ENCODE peak calls at places on chromosomes 7 and 10, in ten cellular contexts. G is chondrocyte; K is AG10803; X is A549; U is CD8-positive, alpha-beta T cell; J is tibial artery; D is choroid plexus epithelial cell; B is ovary; V is fibroblast of lung; L is kidney epithelial cell. T is an unnamed sample.

GRCh38 chr7:3733541-3734140 is 432.6 kb downstream of the SDK1 start:
- DNase-seq in U (no peak), K (no peak), L (no peak), J (no peak), B (no peak), G (no peak), V (peak), X (no peak), D (peak), T (no peak)

GRCh38 chr7:108063520-108063933 is 60.6 kb upstream of the LAMB1 start:
- DNase-seq in B (no peak), X (no peak), J (no peak), K (no peak), L (no peak), V (no peak), G (no peak), D (no peak), U (no peak), T (no peak)

GRCh38 chr10:88960854-88961253 is 8.3 kb upstream of the ACTA2 start:
- DNase-seq in B (no peak), G (no peak), X (no peak), D (no peak), V (no peak), J (no peak), K (no peak), U (no peak), L (no peak), T (no peak)

GRCh38 chr10:58335306-58336005 is 650 bp downstream of the UBE2D1 start:
- DNase-seq in U (no peak), L (peak), X (peak), J (peak), D (peak), K (peak), G (no peak), B (no peak), V (no peak), T (no peak)

GRCh38 chr7:121459148-121459547 is 63.0 kb upstream of the FAM3C start:
- DNase-seq in K (no peak), L (no peak), J (no peak), X (no peak), V (no peak), U (no peak), B (no peak), D (no peak), G (no peak), T (no peak)

GRCh38 chr7:105829681-105830322 is 46.6 kb downstream of the ATXN7L1 start:
- DNase-seq in B (no peak), U (no peak), G (no peak), D (peak), L (no peak), V (peak), K (peak), J (no peak), X (no peak), T (no peak)

GRCh38 chr10:110285501-110285900 is 19.2 kb downstream of the SMNDC1 start:
- DNase-seq in L (no peak), X (no peak), V (no peak), K (no peak), U (no peak), G (no peak), J (no peak), B (no peak), D (no peak), T (no peak)

GRCh38 chr10:51832652-51833383 is 133.4 kb upstream of the CSTF2T start:
- DNase-seq in V (peak), J (no peak), B (no peak), X (no peak), K (peak), D (peak), L (peak), G (no peak), U (no peak), T (no peak)

GRCh38 chr10:72855790-72856189 is 37.7 kb upstream of the OIT3 start:
- DNase-seq in D (no peak), J (no peak), V (no peak), L (no peak), X (no peak), K (no peak), G (no peak), U (no peak), B (no peak), T (no peak)

GRCh38 chr10:71520042-71520441 is 123.3 kb downstream of the CDH23 start:
- DNase-seq in U (no peak), V (no peak), G (no peak), L (no peak), J (no peak), X (no peak), D (peak), B (no peak), K (peak), T (no peak)

GRCh38 chr7:50826371-50827172 is 43.9 kb upstream of the GRB10 start:
- DNase-seq in X (peak), L (peak), U (no peak), B (no peak), J (no peak), D (peak), G (no peak), K (peak), V (peak), T (no peak)

GRCh38 chr7:5543361-5543760 is 119.7 kb upstream of the TNRC18 start:
- DNase-seq in B (no peak), K (no peak), G (no peak), V (no peak), D (no peak), L (no peak), U (no peak), X (no peak), J (no peak), T (no peak)

GRCh38 chr7:94374231-94374630 is 20.5 kb upstream of the COL1A2 start:
- DNase-seq in B (peak), U (no peak), K (peak), V (peak), G (peak), X (no peak), L (no peak), J (peak), D (peak), T (no peak)

GRCh38 chr7:65915921-65916657 is 43.2 kb downstream of the VKORC1L1 start:
- DNase-seq in L (no peak), X (no peak), B (no peak), U (no peak), V (no peak), J (no peak), D (no peak), K (no peak), G (no peak), T (no peak)

GRCh38 chr10:48598243-48598935 is 6.5 kb downstream of the ARHGAP22 start:
- DNase-seq in U (no peak), K (no peak), X (no peak), D (no peak), V (no peak), B (no peak), J (no peak), L (no peak), G (no peak), T (no peak)

GRCh38 chr10:82411416-82411815 is 536.4 kb downstream of the NRG3 start:
- DNase-seq in D (peak), B (no peak), J (no peak), G (no peak), U (no peak), X (no peak), K (no peak), V (no peak), L (no peak), T (no peak)

GRCh38 chr7:7834761-7835160 is 116.4 kb upstream of the RPA3 start:
- DNase-seq in K (no peak), L (no peak), D (no peak), B (no peak), X (no peak), V (no peak), J (no peak), G (no peak), U (no peak), T (no peak)

GRCh38 chr7:130904031-130904757 is 170.2 kb upstream of the KLF14 start:
- DNase-seq in K (peak), J (no peak), B (no peak), G (no peak), L (no peak), D (peak), U (no peak), X (peak), V (peak), T (no peak)

GRCh38 chr7:137994091-137994688 is 7.7 kb downstream of the CREB3L2 start:
- DNase-seq in U (no peak), V (no peak), L (no peak), G (no peak), J (peak), K (no peak), X (no peak), D (no peak), B (no peak), T (no peak)

GRCh38 chr10:2917926-2918325 is 149.4 kb upstream of the PFKP start:
- DNase-seq in X (no peak), G (no peak), V (no peak), U (no peak), K (no peak), B (no peak), L (no peak), D (no peak), J (no peak), T (no peak)

GRCh38 chr7:139915864-139916716 is 87.0 kb downstream of the TBXAS1 start:
- DNase-seq in B (no peak), D (peak), G (no peak), J (peak), V (peak), L (peak), X (peak), U (peak), K (peak), T (no peak)

GRCh38 chr7:148434181-148434769 is 156.3 kb upstream of the C7orf33 start:
- DNase-seq in L (no peak), K (peak), G (no peak), X (no peak), J (no peak), V (no peak), D (peak), B (no peak), U (no peak), T (no peak)

GRCh38 chr7:142711196-142711595 is 38.1 kb upstream of the PRSS1 start:
- DNase-seq in K (no peak), U (no peak), X (no peak), D (no peak), G (no peak), V (no peak), J (no peak), L (no peak), B (no peak), T (no peak)

GRCh38 chr7:43953071-43953470 is 26.8 kb downstream of the UBE2D4 start:
- DNase-seq in D (no peak), L (no peak), K (no peak), B (no peak), V (no peak), U (no peak), G (no peak), X (no peak), J (no peak), T (no peak)

GRCh38 chr7:36151921-36152755 is 916 bp upstream of the EEPD1 start:
- DNase-seq in V (no peak), G (no peak), L (no peak), X (no peak), K (no peak), B (no peak), D (no peak), J (no peak), U (no peak), T (no peak)

GRCh38 chr10:46020344-46020656 is 10.1 kb downstream of the NCOA4 start:
- DNase-seq in U (no peak), X (no peak), J (no peak), V (no peak), D (no peak), K (no peak), G (no peak), B (no peak), L (no peak), T (no peak)

GRCh38 chr10:46020871-46021553 is 9.4 kb downstream of the NCOA4 start:
- DNase-seq in J (no peak), G (no peak), U (no peak), X (no peak), K (peak), D (peak), L (peak), B (no peak), V (peak), T (no peak)

GRCh38 chr10:46026106-46026505 is 4.3 kb downstream of the NCOA4 start:
- DNase-seq in B (no peak), G (no peak), V (no peak), U (no peak), J (no peak), X (no peak), D (no peak), L (no peak), K (peak), T (no peak)

GRCh38 chr10:46024948-46025347 is 5.5 kb downstream of the NCOA4 start:
- DNase-seq in J (no peak), B (no peak), L (no peak), D (peak), V (no peak), X (no peak), K (peak), U (no peak), G (no peak), T (no peak)

DNA sequence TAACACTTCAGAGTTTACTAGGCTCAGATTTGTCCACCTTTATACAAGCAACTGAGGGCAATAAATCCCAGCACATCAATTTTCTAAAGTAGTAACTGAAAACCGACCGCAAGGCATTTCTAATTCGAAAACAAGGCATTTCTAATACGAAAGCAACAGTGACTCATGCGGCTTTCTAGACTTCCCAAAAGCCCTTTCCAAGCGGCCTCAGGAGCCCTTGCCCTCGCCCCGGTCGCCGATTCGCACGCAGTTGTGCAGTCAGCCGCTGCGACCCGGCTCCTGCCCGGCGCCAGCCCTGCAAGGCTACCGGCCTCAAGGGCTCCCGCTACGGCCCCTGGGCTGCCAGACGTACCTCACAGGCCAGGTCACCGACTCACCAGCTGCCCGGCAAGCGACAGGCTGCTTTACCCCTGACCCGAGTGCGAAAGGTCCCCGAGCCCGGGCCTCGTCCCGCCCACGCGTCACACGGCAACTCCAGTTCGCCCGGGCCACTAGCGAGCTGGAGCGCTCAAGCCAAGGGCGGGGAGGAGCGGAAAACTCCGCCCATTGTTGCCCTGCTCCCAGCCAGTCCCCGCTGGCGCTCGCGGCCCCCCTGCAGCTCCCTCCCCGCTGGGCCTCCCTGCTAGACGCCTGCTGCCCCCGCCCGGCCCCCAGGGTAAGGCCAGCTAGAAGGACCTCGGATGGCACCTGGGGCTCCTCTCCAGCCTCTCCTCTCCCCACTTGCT is 7.3 kb downstream of the NCOA4 start:
- DNase-seq in J (peak), B (peak), D (peak), L (peak), G (peak), K (peak), X (peak), U (peak), V (peak), T (peak)
- TF ChIP-seq CTCF in J (peak), B (no peak), D (no peak), L (peak), G (peak), K (peak), X (no peak), U (no peak), V (no peak), T (no peak)

GRCh38 chr10:31320179-31320597 is 1.2 kb downstream of the ZEB1 start:
- DNase-seq in G (no peak), U (peak), X (peak), K (no peak), J (peak), V (peak), D (no peak), B (peak), L (no peak), T (peak)
- TF ChIP-seq CTCF in G (no peak), U (no peak), X (no peak), K (no peak), J (no peak), V (no peak), D (peak), B (no peak), L (no peak), T (no peak)

DNA sequence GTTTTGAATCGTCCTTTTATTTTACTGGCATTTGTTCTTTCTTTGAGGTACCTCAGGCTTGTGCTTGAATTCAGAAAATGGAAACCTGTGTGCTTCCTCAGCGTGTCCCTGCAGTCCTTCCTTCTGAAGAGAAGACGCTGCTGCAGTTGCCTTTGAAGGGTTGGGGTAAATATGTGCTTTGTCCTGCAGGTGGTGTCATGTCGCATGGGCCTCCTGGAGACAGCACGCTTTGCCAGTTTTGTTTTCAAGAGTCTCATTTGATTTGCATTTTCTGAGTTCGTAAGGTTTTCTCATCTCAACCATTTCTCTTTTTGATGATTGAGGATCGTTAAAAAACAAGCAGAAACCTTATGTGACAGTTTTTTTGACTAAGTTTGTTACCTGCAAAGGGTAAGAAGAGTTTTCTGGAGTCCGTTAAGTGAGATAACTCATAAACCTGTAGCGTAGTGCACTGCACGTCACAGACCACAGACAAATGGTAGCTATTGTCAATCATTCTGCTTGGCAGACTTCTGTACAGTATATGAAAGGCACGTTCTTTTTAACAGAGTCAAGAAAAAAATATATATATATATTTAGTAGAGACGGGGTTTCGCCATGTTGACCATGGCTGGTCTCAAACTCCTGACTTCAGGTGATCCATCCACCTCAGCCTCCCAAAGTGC is 57.0 kb downstream of the CDC123 start:
- DNase-seq in X (peak), J (no peak), L (no peak), G (peak), K (peak), B (no peak), V (peak), U (no peak), D (peak), T (no peak)
- TF ChIP-seq CTCF in X (peak), J (no peak), L (no peak), G (peak), K (peak), B (no peak), V (no peak), U (no peak), D (peak), T (peak)

GRCh38 chr10:21517134-21517982 is 8.1 kb downstream of the SKIDA1 start:
- DNase-seq in J (peak), D (peak), L (no peak), V (peak), G (peak), U (no peak), B (peak), X (peak), K (peak), T (peak)
- TF ChIP-seq CTCF in J (no peak), D (no peak), L (no peak), V (no peak), G (no peak), U (no peak), B (no peak), X (peak), K (no peak), T (no peak)